ENCODE peak calls at places on chromosomes 5 and 9, in six cellular contexts. Z, C, Q, J, S and W are unnamed samples.

GRCh38 chr5:67152400-67152799 is 44.2 kb downstream of the CD180 start:
- DNase-seq in Z (no peak), C (no peak), Q (no peak), J (no peak), S (no peak), W (no peak)

GRCh38 chr5:140468188-140468587 is 66.6 kb downstream of the ANKHD1 start:
- DNase-seq in Z (no peak), C (no peak), Q (no peak), J (no peak), S (peak; percentile 53), W (no peak)

GRCh38 chr5:160347453-160347852 is 23.0 kb downstream of the C1QTNF2 start:
- DNase-seq in Z (no peak), C (no peak), Q (no peak), J (no peak), S (no peak), W (no peak)

GRCh38 chr5:69285448-69286116 is 47.0 kb downstream of the CCDC125 start:
- DNase-seq in Z (no peak), C (no peak), Q (no peak), J (no peak), S (peak; percentile 58), W (peak; percentile 12)

GRCh38 chr5:175627739-175628138 is 30.1 kb upstream of the HRH2 start:
- DNase-seq in Z (no peak), C (no peak), Q (no peak), J (peak; percentile 43), S (no peak), W (no peak)

GRCh38 chr5:124333295-124333979 is 413.0 kb downstream of the ZNF608 start:
- DNase-seq in Z (no peak), C (no peak), Q (no peak), J (no peak), S (no peak), W (no peak)

GRCh38 chr5:82413302-82414042 is 135.3 kb upstream of the RPS23 start:
- DNase-seq in Z (no peak), C (no peak), Q (no peak), J (no peak), S (peak; percentile 94), W (no peak)

GRCh38 chr5:136043968-136044610 is 15.3 kb downstream of the TGFBI start:
- DNase-seq in Z (no peak), C (no peak), Q (no peak), J (no peak), S (no peak), W (no peak)

GRCh38 chr5:90562331-90562730 is 3.7 kb downstream of the ADGRV1 start:
- DNase-seq in Z (peak; percentile 5), C (no peak), Q (peak; percentile 10), J (peak; percentile 11), S (no peak), W (no peak)

GRCh38 chr9:95226921-95227320 is 90.6 kb downstream of the FANCC start:
- DNase-seq in Z (no peak), C (no peak), Q (no peak), J (no peak), S (peak; percentile 11), W (no peak)

GRCh38 chr9:114282926-114283325 is 40.0 kb upstream of the ORM1 start:
- DNase-seq in Z (no peak), C (no peak), Q (peak; percentile 32), J (no peak), S (peak; percentile 93), W (no peak)

GRCh38 chr9:14907360-14907685 is 2.9 kb downstream of the FREM1 start:
- DNase-seq in Z (peak; percentile 13), C (no peak), Q (no peak), J (peak; percentile 68), S (no peak), W (no peak)

GRCh38 chr5:58933891-58934628 is 351.2 kb downstream of the RAB3C start:
- DNase-seq in Z (no peak), C (no peak), Q (no peak), J (no peak), S (no peak), W (no peak)

GRCh38 chr5:152688561-152689274 is 283.6 kb upstream of the NMUR2 start:
- DNase-seq in Z (no peak), C (peak; percentile 91), Q (no peak), J (peak; percentile 70), S (peak; percentile 95), W (no peak)

GRCh38 chr5:142748132-142748531 is 22.0 kb upstream of the ARHGAP26 start:
- DNase-seq in Z (no peak), C (no peak), Q (no peak), J (no peak), S (peak; percentile 84), W (no peak)

GRCh38 chr5:179821298-179822058 is 773 bp downstream of the SQSTM1 start:
- DNase-seq in Z (peak; percentile 79), C (peak; percentile 81), Q (peak; percentile 50), J (peak; percentile 92), S (peak; percentile 95), W (peak; percentile 90)

GRCh38 chr5:42912184-42912766 is 100.6 kb upstream of the SELENOP start:
- DNase-seq in Z (no peak), C (peak; percentile 51), Q (peak; percentile 37), J (peak; percentile 15), S (peak; percentile 66), W (no peak)